ENCODE peak calls at places on chromosomes 7 and 10, in ten cellular contexts. C, B, P, S, D, O, Y, U, L and X are unnamed samples.

GRCh38 chr10:121975295-121976086 is 474 bp upstream of the NSMCE4A start:
- DNase-seq in S (no peak), L (no peak), B (peak; percentile 19), D (no peak), O (no peak), Y (no peak), P (no peak), C (no peak), U (no peak), X (no peak)

GRCh38 chr10:9097206-9097990 is 1042.9 kb downstream of the GATA3 start:
- DNase-seq in D (no peak), P (no peak), U (no peak), B (no peak), S (no peak), Y (no peak), O (peak; percentile 6), L (no peak), C (no peak), X (no peak)

GRCh38 chr7:27199820-27200760 is at the start of gene HOXA13:
- DNase-seq in P (peak; percentile 94), D (peak; percentile 92), U (peak; percentile 87), B (peak; percentile 84), S (peak; percentile 58), C (no peak), O (no peak), L (peak; percentile 62), Y (no peak), X (no peak)

GRCh38 chr7:46173526-46174191 is 252.6 kb upstream of the IGFBP3 start:
- DNase-seq in B (no peak), U (no peak), D (no peak), P (peak; percentile 17), C (no peak), Y (no peak), L (no peak), O (no peak), S (no peak), X (no peak)

GRCh38 chr7:54419209-54419608 is 123.0 kb upstream of the VSTM2A start:
- DNase-seq in O (no peak), L (no peak), D (no peak), P (no peak), U (no peak), C (no peak), S (no peak), B (no peak), Y (no peak), X (no peak)

GRCh38 chr7:50335795-50336754 is 31.6 kb downstream of the IKZF1 start:
- DNase-seq in C (no peak), S (no peak), B (peak; percentile 78), D (no peak), O (no peak), P (no peak), Y (no peak), L (no peak), U (no peak), X (no peak)

GRCh38 chr10:107141539-107142061 is 22.9 kb downstream of the SORCS1 start:
- DNase-seq in S (no peak), U (no peak), C (no peak), P (no peak), D (no peak), O (no peak), L (no peak), Y (no peak), B (no peak), X (no peak)

GRCh38 chr10:129766611-129767550 is 197.2 kb downstream of the EBF3 start:
- DNase-seq in S (peak; percentile 44), C (no peak), L (peak; percentile 69), Y (no peak), B (no peak), O (no peak), U (peak; percentile 12), P (no peak), D (no peak), X (no peak)

GRCh38 chr10:81915517-81915916 is 40.5 kb downstream of the NRG3 start:
- DNase-seq in B (no peak), Y (no peak), O (no peak), C (no peak), P (no peak), L (no peak), D (no peak), U (no peak), S (no peak), X (no peak)

DNA sequence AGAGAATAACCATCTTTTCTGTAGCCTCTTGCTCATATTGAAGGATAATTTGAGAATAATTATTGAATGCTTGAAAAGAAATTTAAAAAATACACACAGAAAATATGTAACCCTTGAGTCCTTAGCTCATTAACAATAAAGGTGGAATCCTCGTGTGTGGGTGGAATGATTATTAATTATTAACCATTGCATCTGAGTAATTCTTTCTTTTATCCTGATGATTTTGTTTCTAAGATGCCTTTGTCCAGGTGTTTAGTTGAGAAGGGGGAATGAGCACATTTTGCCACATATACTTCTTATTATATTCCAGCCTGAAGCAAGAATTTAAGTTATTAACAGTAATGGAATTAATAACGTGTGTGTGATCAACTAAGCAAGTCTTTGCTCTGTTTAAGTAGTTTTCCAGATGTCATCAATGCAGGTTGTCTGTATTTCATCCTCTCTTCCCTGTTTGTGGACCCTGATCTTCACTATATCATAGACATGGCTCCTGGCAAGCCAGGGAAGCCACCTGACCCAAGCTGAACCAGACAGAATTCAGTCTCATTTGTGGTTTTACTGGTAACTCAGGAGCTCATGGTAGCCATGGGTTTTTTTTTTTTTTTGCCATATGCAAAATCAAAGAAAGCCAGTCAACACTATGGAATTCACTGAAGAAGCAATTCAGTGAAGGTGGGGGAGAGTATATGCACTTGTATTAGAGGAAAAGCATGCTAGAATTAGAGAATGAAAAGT is 144.3 kb downstream of the KIF20B start:
- DNase-seq in D (peak; percentile 49), S (no peak), U (no peak), C (no peak), B (no peak), Y (peak; percentile 59), L (no peak), O (peak; percentile 56), P (peak; percentile 69), X (peak; percentile 69)
- H3K4me3 ChIP-seq in D (no peak overlapping the region), S (no peak overlapping the region), U (no peak overlapping the region), C (no peak overlapping the region), B (no peak overlapping the region), Y (no peak overlapping the region), L (no peak overlapping the region), O (no peak overlapping the region), P (no peak overlapping the region), X (no peak overlapping the region)

GRCh38 chr10:124262249-124262865 is 156.4 kb downstream of the OAT start:
- DNase-seq in D (peak; percentile 5), C (no peak), L (no peak), P (no peak), U (no peak), B (no peak), S (no peak), O (no peak), Y (no peak), X (no peak)
- TF ChIP-seq CTCF in D (no peak), C (no peak), L (no peak), P (no peak), U (no peak), B (no peak), S (peak; percentile 9), O (no peak), Y (no peak), X (no peak)

GRCh38 chr7:128032605-128033235 is 1.5 kb upstream of the LRRC4 start:
- DNase-seq in S (no peak), C (no peak), P (peak; percentile 47), B (no peak), L (no peak), Y (peak; percentile 17), U (no peak), D (no peak), O (no peak), X (peak; percentile 32)

GRCh38 chr7:128030999-128031681 is at the start of gene LRRC4:
- DNase-seq in U (peak; percentile 39), P (peak; percentile 78), C (no peak), L (no peak), B (peak; percentile 90), D (no peak), O (peak; percentile 60), Y (peak; percentile 35), S (peak; percentile 76), X (peak; percentile 59)

GRCh38 chr7:128030263-128030998 is 806 bp downstream of the LRRC4 start:
- DNase-seq in O (no peak), L (no peak), Y (no peak), D (no peak), C (no peak), P (no peak), S (no peak), B (peak; percentile 50), U (no peak), X (no peak)

GRCh38 chr7:128033246-128033645 is 2.0 kb upstream of the LRRC4 start:
- DNase-seq in P (no peak), C (no peak), Y (no peak), B (no peak), U (no peak), S (no peak), L (no peak), O (no peak), D (no peak), X (no peak)

DNA sequence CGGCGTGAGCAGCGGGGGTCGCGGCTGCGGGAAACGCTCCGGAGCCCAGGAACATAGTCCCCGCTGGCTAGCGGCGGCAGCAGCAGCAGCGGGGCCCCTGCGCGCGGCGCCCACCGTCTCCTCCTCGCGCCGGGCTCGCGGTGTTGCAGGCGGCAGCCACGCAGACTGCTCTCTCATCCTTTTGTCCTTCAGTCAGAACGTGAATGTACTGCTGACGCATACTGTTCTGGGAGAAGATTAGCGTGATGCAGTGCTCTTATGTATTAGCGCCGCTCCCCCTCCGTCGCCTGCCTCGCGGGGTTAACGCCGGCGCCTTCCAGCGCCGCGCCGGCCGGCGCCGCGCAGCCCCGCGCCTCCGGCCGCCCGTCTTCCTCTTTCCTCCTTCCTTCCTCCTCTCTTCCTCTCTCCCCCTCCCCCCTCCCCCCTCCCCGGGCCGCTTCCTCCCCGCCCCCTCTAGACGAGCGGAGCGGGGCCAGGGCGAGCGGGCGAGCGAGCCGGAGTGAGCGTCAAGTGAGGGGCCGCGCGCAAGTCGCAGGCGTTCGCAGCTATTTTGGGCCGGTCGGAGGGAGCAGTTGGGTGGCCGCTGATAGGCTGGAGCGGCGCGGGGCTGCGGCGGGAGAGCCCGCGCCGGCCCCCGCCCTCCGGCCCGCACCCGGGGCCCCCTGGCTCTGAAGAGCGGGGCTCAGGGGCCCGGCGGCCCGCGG is 816 bp upstream of the LRRC4 start:
- DNase-seq in O (peak; percentile 92), B (peak; percentile 92), S (peak; percentile 59), P (peak; percentile 94), D (no peak), Y (peak; percentile 93), C (peak; percentile 19), L (no peak), U (no peak), X (peak; percentile 93)
- H3K4me3 ChIP-seq in O (peak overlapping the region; percentile 16), B (peak overlapping the region; percentile 55), S (peak overlapping the region; percentile 62), P (peak overlapping the region; percentile 51), D (no peak overlapping the region), Y (peak overlapping the region; percentile 13), C (no peak overlapping the region), L (peak overlapping the region; percentile 76), U (peak overlapping the region; percentile 44), X (peak overlapping the region; percentile 58)

GRCh38 chr7:55977831-55978230 is 13.4 kb downstream of the NIPSNAP2 start:
- DNase-seq in C (no peak), O (no peak), P (peak; percentile 76), S (no peak), D (peak; percentile 75), B (no peak), L (no peak), U (no peak), Y (peak; percentile 68), X (peak; percentile 84)

GRCh38 chr7:55980266-55980665 is 15.9 kb downstream of the NIPSNAP2 start:
- DNase-seq in L (no peak), S (no peak), P (no peak), Y (no peak), D (no peak), C (no peak), B (no peak), U (no peak), O (no peak), X (no peak)

GRCh38 chr7:55983537-55983936 is 19.2 kb downstream of the NIPSNAP2 start:
- DNase-seq in D (no peak), S (no peak), L (no peak), B (no peak), U (no peak), Y (no peak), O (peak; percentile 50), C (no peak), P (no peak), X (no peak)
- TF ChIP-seq CTCF in D (no peak), S (no peak), L (no peak), B (no peak), U (no peak), Y (no peak), O (no peak), C (no peak), P (no peak), X (no peak)